ENCODE peak calls at places on chromosomes 3 and 15, in four cellular contexts. C is heart left ventricle, D is breast epithelium, J is endothelial cell of umbilical vein. R is an unnamed sample. For H3K27me3, the result is how much of the 10 kb centered on the place peaks cover.

GRCh38 chr15:69573815-69574472 is 121.3 kb downstream of the RPLP1 start:
- DNase-seq in C (no peak), D (no peak), J (no peak), R (no peak)

GRCh38 chr3:151501905-151502615 is 41.2 kb upstream of the IGSF10 start:
- DNase-seq in C (no peak), D (no peak), J (peak), R (peak)

GRCh38 chr3:72487078-72487765 is 361.0 kb downstream of the SHQ1 start:
- DNase-seq in C (peak), D (peak), J (peak), R (peak)

GRCh38 chr3:152298393-152299242 is 29.9 kb downstream of the MBNL1 start:
- DNase-seq in C (peak), D (no peak), J (peak), R (peak)

GRCh38 chr3:13484861-13485590 is 4.9 kb downstream of the HDAC11 start:
- DNase-seq in C (peak), D (peak), J (no peak), R (peak)

GRCh38 chr15:63466378-63467192 is 37.8 kb upstream of the USP3 start:
- DNase-seq in C (no peak), D (no peak), J (peak), R (peak)

GRCh38 chr15:27768731-27769510 is 330.2 kb downstream of the OCA2 start:
- DNase-seq in C (no peak), D (no peak), J (no peak), R (no peak)

GRCh38 chr3:32814371-32814770 is 3.4 kb upstream of the TRIM71 start:
- DNase-seq in C (no peak), D (no peak), J (no peak), R (no peak)

GRCh38 chr3:63513801-63514200 is 138.7 kb upstream of the SNTN start:
- DNase-seq in C (no peak), D (no peak), J (no peak), R (no peak)

GRCh38 chr3:126110431-126111125 is 26.7 kb upstream of the SLC41A3 start:
- DNase-seq in C (no peak), D (peak), J (no peak), R (no peak)

GRCh38 chr3:195697582-195698324 is 23.0 kb upstream of the MUC20 start:
- DNase-seq in C (no peak), D (no peak), J (no peak), R (no peak)

GRCh38 chr3:61645148-61645547 is 83.8 kb downstream of the PTPRG start:
- DNase-seq in C (no peak), D (no peak), J (no peak), R (no peak)

GRCh38 chr3:73045391-73045790 is 16.1 kb upstream of the EBLN2 start:
- DNase-seq in C (no peak), D (no peak), J (no peak), R (peak)

GRCh38 chr15:57667171-57667924 is 39.2 kb upstream of the POLR2M start:
- DNase-seq in C (no peak), D (no peak), J (peak), R (peak)

GRCh38 chr15:63440756-63441155 is 59.1 kb upstream of the CA12 start:
- DNase-seq in C (no peak), D (no peak), J (no peak), R (no peak)

GRCh38 chr3:146503459-146504202 is 34.3 kb upstream of the PLSCR2 start:
- DNase-seq in C (peak), D (no peak), J (peak), R (no peak)

GRCh38 chr3:11136116-11136515 is 18.2 kb upstream of the HRH1 start:
- DNase-seq in C (no peak), D (no peak), J (no peak), R (no peak)

GRCh38 chr3:13041113-13041776 is 32.0 kb downstream of the IQSEC1 start:
- DNase-seq in C (no peak), D (no peak), J (no peak), R (no peak)

GRCh38 chr3:132399054-132399929 is 18.0 kb upstream of the DNAJC13 start:
- DNase-seq in C (no peak), D (no peak), J (peak), R (peak)

DNA sequence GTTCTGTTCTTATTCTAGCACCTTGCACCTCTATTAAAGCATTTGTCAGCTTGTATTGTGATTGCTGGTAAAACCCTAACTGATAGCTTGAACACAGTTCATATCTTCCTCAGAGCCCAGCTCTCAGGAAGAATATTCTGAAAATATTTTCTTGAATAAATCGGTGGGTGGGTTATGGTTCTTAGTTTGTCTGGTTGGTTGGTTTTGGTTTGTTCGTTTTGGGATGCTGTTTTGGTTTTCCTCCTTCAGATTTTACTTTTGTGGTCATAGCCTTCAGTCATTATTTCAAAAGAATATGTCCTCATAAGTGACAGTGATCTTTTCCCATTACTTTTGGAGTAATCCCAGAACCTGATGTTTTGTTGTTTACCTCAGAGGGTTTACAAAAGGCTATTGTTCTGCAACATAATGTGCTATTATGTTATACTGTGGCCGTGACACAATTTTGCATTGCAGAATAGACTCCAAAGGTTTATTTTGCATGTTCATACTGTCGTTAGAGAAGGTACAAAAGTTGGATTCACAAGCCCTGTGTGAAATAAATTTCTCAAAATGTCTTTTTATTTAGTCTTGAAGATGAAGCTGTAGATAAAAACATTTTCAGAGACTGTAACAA is 2.7 kb upstream of the TMEM87A start:
- DNase-seq in C (no peak), D (no peak), J (peak), R (no peak)
- H3K27ac ChIP-seq in C (peak), D (peak), J (no peak), R (peak)

GRCh38 chr3:160369784-160370183 is 29.2 kb downstream of the IFT80 start:
- DNase-seq in C (no peak), D (no peak), J (no peak), R (no peak)
- H3K4me3 ChIP-seq in C (no peak), D (no peak), J (no peak), R (no peak)

DNA sequence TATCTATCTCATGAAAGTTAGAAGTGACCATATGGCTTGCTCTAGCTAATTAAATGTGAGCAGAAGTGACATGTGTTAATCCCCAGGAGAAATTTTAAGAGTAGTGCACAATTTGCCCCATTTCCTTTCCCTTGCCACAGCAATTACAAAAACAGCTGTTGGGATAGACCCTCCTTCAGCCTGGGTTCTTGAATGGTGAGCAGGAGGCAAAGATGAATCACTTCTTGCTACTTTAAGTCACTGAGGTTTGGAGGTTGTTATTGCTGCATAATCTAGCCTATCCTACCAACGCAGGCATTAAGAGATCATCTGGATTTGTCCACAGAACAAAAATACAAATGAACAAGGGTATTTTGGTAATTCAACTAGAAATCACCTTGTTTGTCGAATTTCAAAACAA is 51.7 kb upstream of the CAPN7 start:
- DNase-seq in C (no peak), D (no peak), J (no peak), R (no peak)
- H3K27me3 ChIP-seq in C (under half), D (under half), J (under half), R (half or more)

GRCh38 chr3:48684480-48685143 is 1.1 kb downstream of the NCKIPSD start:
- DNase-seq in C (peak), D (no peak), J (no peak), R (no peak)

GRCh38 chr3:48685603-48686511 is at the start of gene NCKIPSD:
- DNase-seq in C (peak), D (peak), J (peak), R (peak)

GRCh38 chr3:48685293-48685602 is 467 bp downstream of the NCKIPSD start:
- DNase-seq in C (no peak), D (no peak), J (no peak), R (no peak)

GRCh38 chr3:48682786-48683185 is 2.9 kb downstream of the NCKIPSD start:
- DNase-seq in C (no peak), D (no peak), J (no peak), R (no peak)

GRCh38 chr3:48684054-48684349 is 1.7 kb downstream of the NCKIPSD start:
- DNase-seq in C (no peak), D (no peak), J (no peak), R (peak)
- H3K27ac ChIP-seq in C (no peak), D (no peak), J (no peak), R (peak)

DNA sequence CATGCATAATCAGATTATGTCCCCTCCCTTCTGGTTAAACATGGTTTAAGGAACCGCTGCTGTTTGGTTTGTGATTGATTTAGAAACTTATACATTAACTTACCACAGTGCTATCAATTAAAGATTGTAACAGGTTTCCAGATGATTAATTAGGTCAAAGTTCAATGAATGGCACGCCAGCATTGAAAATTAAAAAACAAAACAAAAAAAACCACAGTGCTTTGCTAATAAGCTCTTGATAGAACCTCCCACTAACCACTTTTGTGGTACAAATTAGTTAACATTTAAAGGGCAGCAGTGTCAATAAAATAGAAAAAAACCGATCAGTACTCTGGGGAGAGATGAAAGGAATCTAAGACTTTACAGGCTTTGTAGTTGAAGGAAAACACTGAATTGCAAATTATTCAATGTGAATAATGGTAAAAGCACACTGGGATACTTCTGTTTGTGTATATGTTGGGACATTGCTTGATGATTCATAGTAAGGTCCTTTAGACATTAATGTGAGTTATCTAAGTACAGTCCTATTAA is 7.6 kb upstream of the C3orf38 start:
- DNase-seq in C (no peak), D (no peak), J (no peak), R (no peak)
- H3K4me3 ChIP-seq in C (no peak), D (no peak), J (no peak), R (no peak)

DNA sequence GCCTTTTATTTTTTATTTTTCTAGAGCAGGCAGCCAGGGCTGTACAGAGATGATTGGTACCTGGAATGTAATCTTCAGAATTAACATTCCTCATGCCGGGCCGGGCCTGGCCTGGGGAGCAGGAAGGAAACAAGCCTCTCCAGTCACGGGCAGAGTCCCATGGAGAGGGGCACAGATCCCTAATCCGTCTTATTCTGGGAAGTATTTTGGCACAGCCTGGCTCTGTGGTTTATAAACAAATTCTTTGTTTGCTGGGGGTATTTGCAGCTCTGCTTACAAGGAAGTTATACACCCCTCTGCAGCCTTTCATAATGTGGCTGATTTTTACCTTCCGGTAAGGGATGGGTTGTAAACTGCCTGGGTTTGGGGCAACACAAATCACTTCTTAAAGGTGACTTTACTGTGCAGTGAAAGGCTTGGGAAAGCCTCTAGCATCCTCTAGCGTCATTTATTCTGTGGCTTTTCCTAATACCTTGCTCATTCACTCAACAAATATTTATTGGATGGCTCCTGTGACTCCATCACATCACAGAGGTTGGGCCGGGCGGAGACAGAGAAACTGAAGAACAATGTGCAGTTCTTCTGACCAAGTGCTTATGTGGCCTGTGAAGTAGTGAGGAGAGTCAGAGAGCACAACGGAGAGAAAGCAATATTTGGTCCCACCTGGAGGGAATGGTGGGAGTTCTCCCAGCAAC is 2.7 kb downstream of the SLC6A20 start:
- DNase-seq in C (no peak), D (peak), J (no peak), R (no peak)
- H3K27me3 ChIP-seq in C (under half), D (under half), J (half or more), R (under half)

DNA sequence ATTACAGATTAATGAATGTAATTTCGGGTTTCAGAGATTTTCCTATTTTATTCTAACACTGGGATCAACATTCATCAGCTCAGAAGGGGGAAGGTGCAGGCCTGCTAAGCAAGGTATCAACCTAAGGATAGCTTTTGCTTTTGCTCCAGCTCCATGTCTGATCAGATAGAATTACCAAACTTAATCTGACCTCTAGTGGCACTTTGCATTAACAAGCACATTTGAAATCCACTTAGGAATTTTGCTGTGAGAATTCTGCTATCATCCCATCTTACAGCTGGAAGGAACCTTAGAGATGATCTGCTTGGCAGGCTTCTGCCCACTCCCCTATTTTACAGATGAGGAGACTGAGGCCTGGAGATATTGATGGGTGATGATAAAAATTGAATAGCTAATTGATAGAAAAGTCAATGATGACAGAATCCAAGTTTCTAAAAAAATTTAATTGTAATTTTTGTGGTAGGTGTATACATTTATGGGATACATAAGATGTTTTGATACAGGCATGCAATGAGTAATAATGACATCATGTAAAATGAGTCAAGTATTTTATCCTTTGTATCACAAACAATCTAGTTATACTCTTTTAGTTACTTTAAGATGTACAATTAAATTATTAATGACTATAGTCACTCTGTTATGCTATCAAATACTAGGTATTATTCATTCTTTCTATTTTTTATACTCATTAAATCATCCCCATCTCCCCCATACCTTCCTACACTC is 209.2 kb upstream of the ZPLD1 start:
- DNase-seq in C (no peak), D (no peak), J (peak), R (peak)
- H3K27ac ChIP-seq in C (no peak), D (no peak), J (no peak), R (no peak)

GRCh38 chr15:100918690-100919480 is at the start of gene LRRK1:
- DNase-seq in C (peak), D (no peak), J (peak), R (peak)
- H3K4me3 ChIP-seq in C (peak), D (peak), J (peak), R (peak)

GRCh38 chr3:123025642-123026521 is 1.7 kb downstream of the SEMA5B start:
- DNase-seq in C (no peak), D (no peak), J (no peak), R (peak)

GRCh38 chr3:123026551-123027291 is 842 bp downstream of the SEMA5B start:
- DNase-seq in C (peak), D (no peak), J (no peak), R (no peak)

GRCh38 chr3:123031051-123031450 is 3.5 kb upstream of the SEMA5B start:
- DNase-seq in C (no peak), D (no peak), J (no peak), R (no peak)

GRCh38 chr3:123028233-123028828 is 768 bp upstream of the SEMA5B start:
- DNase-seq in C (no peak), D (no peak), J (peak), R (peak)

GRCh38 chr3:123027292-123028232 is at the start of gene SEMA5B:
- DNase-seq in C (peak), D (no peak), J (peak), R (peak)
- H3K27me3 ChIP-seq in C (under half), D (under half), J (half or more), R (under half)

DNA sequence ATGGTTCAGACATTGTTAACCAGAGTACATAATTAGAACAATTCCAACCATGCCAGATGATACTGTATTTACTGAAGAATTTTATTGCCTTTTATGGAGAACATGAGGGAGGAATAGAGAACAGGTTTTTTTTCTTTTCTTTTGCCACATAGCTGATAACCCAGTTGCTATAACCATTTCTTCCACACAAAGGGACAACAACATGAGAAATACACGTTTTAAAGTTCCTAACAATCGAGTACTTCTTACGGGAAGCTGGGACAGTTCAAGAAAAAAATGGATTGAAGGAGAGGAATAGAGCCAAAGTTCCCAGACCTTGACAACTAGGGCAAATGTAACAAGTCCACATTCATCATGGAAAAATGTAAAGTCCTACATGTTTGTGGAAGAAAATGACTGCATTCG is 71.7 kb downstream of the FILIP1L start:
- DNase-seq in C (no peak), D (no peak), J (no peak), R (peak)
- H3K27ac ChIP-seq in C (peak), D (peak), J (peak), R (no peak)